ENCODE peak calls at places on chromosomes 16 and 17, in seven cellular contexts. One of them, this sample, is unnamed. For H3K9me3 and H3K27me3, the result is how much of the 10 kb centered on the place peaks cover.

GRCh38 chr16:83723244-83723643 is 84.5 kb upstream of the HSBP1 start:
- DNase-seq in tibial nerve: no peak
- DNase-seq in suprapubic skin: no peak
- DNase-seq in IMR-90: no peak
- DNase-seq in uterus: no peak
- DNase-seq in testis: no peak
- DNase-seq in heart left ventricle: no peak
- DNase-seq in this sample: no peak

GRCh38 chr17:42097691-42098661 is at the start of gene ZNF385C:
- DNase-seq in IMR-90: no peak
- DNase-seq in heart left ventricle: no peak
- DNase-seq in uterus: no peak
- DNase-seq in testis: no peak
- DNase-seq in tibial nerve: no peak
- DNase-seq in suprapubic skin: no peak
- DNase-seq in this sample: no peak

GRCh38 chr16:86334062-86334461 is 176.3 kb upstream of the FOXF1 start:
- DNase-seq in heart left ventricle: no peak
- DNase-seq in testis: no peak
- DNase-seq in suprapubic skin: no peak
- DNase-seq in uterus: no peak
- DNase-seq in IMR-90: no peak
- DNase-seq in tibial nerve: no peak
- DNase-seq in this sample: no peak

GRCh38 chr17:30344283-30345088 is 10.6 kb upstream of the TMIGD1 start:
- DNase-seq in uterus: peak
- DNase-seq in testis: peak
- DNase-seq in IMR-90: peak
- DNase-seq in heart left ventricle: peak
- DNase-seq in tibial nerve: no peak
- DNase-seq in suprapubic skin: no peak
- DNase-seq in this sample: peak

GRCh38 chr16:85279874-85280545 is 167.7 kb upstream of the CIBAR2 start:
- DNase-seq in testis: peak
- DNase-seq in tibial nerve: peak
- DNase-seq in uterus: no peak
- DNase-seq in IMR-90: no peak
- DNase-seq in suprapubic skin: no peak
- DNase-seq in heart left ventricle: peak
- DNase-seq in this sample: peak

GRCh38 chr16:30697264-30698138 is 1.5 kb upstream of the SRCAP start:
- DNase-seq in testis: peak
- DNase-seq in IMR-90: peak
- DNase-seq in heart left ventricle: no peak
- DNase-seq in tibial nerve: no peak
- DNase-seq in uterus: no peak
- DNase-seq in suprapubic skin: no peak
- DNase-seq in this sample: no peak

GRCh38 chr16:87657621-87658192 is 55.4 kb downstream of the JPH3 start:
- DNase-seq in heart left ventricle: no peak
- DNase-seq in testis: peak
- DNase-seq in uterus: no peak
- DNase-seq in tibial nerve: no peak
- DNase-seq in IMR-90: no peak
- DNase-seq in suprapubic skin: no peak
- DNase-seq in this sample: no peak

GRCh38 chr16:22225060-22225459 is 19.0 kb downstream of the EEF2K start:
- DNase-seq in uterus: peak
- DNase-seq in tibial nerve: no peak
- DNase-seq in heart left ventricle: peak
- DNase-seq in suprapubic skin: no peak
- DNase-seq in IMR-90: no peak
- DNase-seq in testis: peak
- DNase-seq in this sample: no peak

GRCh38 chr17:39566092-39566491 is 41.6 kb downstream of the NEUROD2 start:
- DNase-seq in testis: no peak
- DNase-seq in uterus: no peak
- DNase-seq in suprapubic skin: no peak
- DNase-seq in tibial nerve: no peak
- DNase-seq in IMR-90: no peak
- DNase-seq in heart left ventricle: no peak
- DNase-seq in this sample: no peak

GRCh38 chr16:48965391-48965790 is 316.2 kb downstream of the CBLN1 start:
- DNase-seq in IMR-90: peak
- DNase-seq in heart left ventricle: no peak
- DNase-seq in uterus: no peak
- DNase-seq in tibial nerve: no peak
- DNase-seq in suprapubic skin: no peak
- DNase-seq in testis: no peak
- DNase-seq in this sample: no peak

GRCh38 chr16:86484240-86484639 is 26.1 kb upstream of the FOXF1 start:
- DNase-seq in testis: no peak
- DNase-seq in uterus: no peak
- DNase-seq in IMR-90: no peak
- DNase-seq in tibial nerve: no peak
- DNase-seq in suprapubic skin: no peak
- DNase-seq in heart left ventricle: no peak
- DNase-seq in this sample: no peak

GRCh38 chr16:78490847-78491246 is 391.4 kb downstream of the WWOX start:
- DNase-seq in suprapubic skin: no peak
- DNase-seq in testis: no peak
- DNase-seq in heart left ventricle: no peak
- DNase-seq in IMR-90: no peak
- DNase-seq in uterus: no peak
- DNase-seq in tibial nerve: no peak
- DNase-seq in this sample: no peak

GRCh38 chr17:64032081-64032480 is 11.6 kb upstream of the ICAM2 start:
- DNase-seq in testis: no peak
- DNase-seq in heart left ventricle: no peak
- DNase-seq in tibial nerve: no peak
- DNase-seq in suprapubic skin: peak
- DNase-seq in IMR-90: peak
- DNase-seq in uterus: no peak
- DNase-seq in this sample: no peak

GRCh38 chr16:3458852-3459361 is 15.4 kb downstream of the NAA60 start:
- DNase-seq in testis: no peak
- DNase-seq in heart left ventricle: no peak
- DNase-seq in tibial nerve: no peak
- DNase-seq in suprapubic skin: no peak
- DNase-seq in uterus: no peak
- DNase-seq in IMR-90: peak
- DNase-seq in this sample: peak
- TF ChIP-seq POLR2A in testis: no peak
- TF ChIP-seq POLR2A in heart left ventricle: no peak
- TF ChIP-seq POLR2A in tibial nerve: no peak
- TF ChIP-seq POLR2A in suprapubic skin: no peak
- TF ChIP-seq POLR2A in uterus: no peak
- TF ChIP-seq POLR2A in IMR-90: no peak
- TF ChIP-seq POLR2A in this sample: peak

GRCh38 chr17:52721932-52722331 is 563.4 kb upstream of the CA10 start:
- DNase-seq in suprapubic skin: no peak
- DNase-seq in uterus: no peak
- DNase-seq in testis: no peak
- DNase-seq in IMR-90: no peak
- DNase-seq in tibial nerve: no peak
- DNase-seq in heart left ventricle: no peak
- DNase-seq in this sample: no peak

GRCh38 chr17:52724578-52724977 is 566.1 kb upstream of the CA10 start:
- DNase-seq in IMR-90: no peak
- DNase-seq in suprapubic skin: no peak
- DNase-seq in uterus: no peak
- DNase-seq in testis: no peak
- DNase-seq in heart left ventricle: no peak
- DNase-seq in tibial nerve: no peak
- DNase-seq in this sample: no peak
- H3K9me3 ChIP-seq in IMR-90: under half
- H3K9me3 ChIP-seq in suprapubic skin: under half
- H3K9me3 ChIP-seq in uterus: under half
- H3K9me3 ChIP-seq in testis: under half
- H3K9me3 ChIP-seq in heart left ventricle: under half
- H3K9me3 ChIP-seq in tibial nerve: under half
- H3K9me3 ChIP-seq in this sample: under half

GRCh38 chr17:45910667-45911066 is 16.3 kb downstream of the MAPT start:
- DNase-seq in IMR-90: no peak
- DNase-seq in uterus: no peak
- DNase-seq in heart left ventricle: no peak
- DNase-seq in testis: no peak
- DNase-seq in suprapubic skin: no peak
- DNase-seq in tibial nerve: no peak
- DNase-seq in this sample: no peak
- H3K27me3 ChIP-seq in IMR-90: under half
- H3K27me3 ChIP-seq in uterus: under half
- H3K27me3 ChIP-seq in heart left ventricle: under half
- H3K27me3 ChIP-seq in testis: under half
- H3K27me3 ChIP-seq in suprapubic skin: under half
- H3K27me3 ChIP-seq in tibial nerve: under half
- H3K27me3 ChIP-seq in this sample: under half

GRCh38 chr17:81978901-81979298 is 1.5 kb downstream of the ASPSCR1 start:
- DNase-seq in testis: no peak
- DNase-seq in uterus: no peak
- DNase-seq in heart left ventricle: no peak
- DNase-seq in IMR-90: no peak
- DNase-seq in suprapubic skin: no peak
- DNase-seq in tibial nerve: no peak
- DNase-seq in this sample: peak

GRCh38 chr17:81980122-81980521 is 2.7 kb downstream of the ASPSCR1 start:
- DNase-seq in heart left ventricle: no peak
- DNase-seq in tibial nerve: no peak
- DNase-seq in uterus: no peak
- DNase-seq in suprapubic skin: no peak
- DNase-seq in testis: no peak
- DNase-seq in IMR-90: no peak
- DNase-seq in this sample: no peak

GRCh38 chr17:81980752-81981239 is 3.4 kb downstream of the ASPSCR1 start:
- DNase-seq in suprapubic skin: no peak
- DNase-seq in uterus: no peak
- DNase-seq in testis: no peak
- DNase-seq in IMR-90: no peak
- DNase-seq in tibial nerve: no peak
- DNase-seq in heart left ventricle: no peak
- DNase-seq in this sample: no peak

GRCh38 chr17:81976332-81977210 is 858 bp upstream of the ASPSCR1 start:
- DNase-seq in uterus: peak
- DNase-seq in testis: peak
- DNase-seq in heart left ventricle: no peak
- DNase-seq in suprapubic skin: no peak
- DNase-seq in tibial nerve: no peak
- DNase-seq in IMR-90: no peak
- DNase-seq in this sample: peak

GRCh38 chr17:81977211-81978091 is at the start of gene ASPSCR1:
- DNase-seq in tibial nerve: peak
- DNase-seq in suprapubic skin: peak
- DNase-seq in uterus: peak
- DNase-seq in IMR-90: peak
- DNase-seq in testis: peak
- DNase-seq in heart left ventricle: peak
- DNase-seq in this sample: peak
- TF ChIP-seq POLR2A in tibial nerve: peak
- TF ChIP-seq POLR2A in suprapubic skin: peak
- TF ChIP-seq POLR2A in uterus: peak
- TF ChIP-seq POLR2A in IMR-90: peak
- TF ChIP-seq POLR2A in testis: no peak
- TF ChIP-seq POLR2A in heart left ventricle: no peak
- TF ChIP-seq POLR2A in this sample: peak

DNA sequence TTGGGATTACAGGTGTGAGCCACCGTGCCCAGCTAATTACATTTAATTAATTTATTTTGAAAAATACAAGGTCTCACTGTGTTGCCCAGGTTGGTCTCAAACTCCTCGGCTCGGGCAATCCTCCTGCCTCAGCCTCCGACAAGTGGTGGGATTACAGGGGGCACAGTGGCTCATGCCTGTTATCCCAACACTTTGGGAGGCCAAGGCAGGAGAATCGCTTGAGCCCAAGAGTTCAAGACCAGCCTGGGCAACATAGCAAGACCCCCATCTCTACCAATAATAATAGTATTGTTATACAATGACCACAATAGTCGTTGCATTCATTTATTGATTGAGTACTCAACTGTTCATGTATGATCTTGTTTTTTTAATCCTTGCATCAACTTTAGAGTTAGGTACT is 22.0 kb downstream of the CDH1 start:
- DNase-seq in heart left ventricle: no peak
- DNase-seq in suprapubic skin: no peak
- DNase-seq in testis: no peak
- DNase-seq in tibial nerve: no peak
- DNase-seq in uterus: no peak
- DNase-seq in IMR-90: no peak
- DNase-seq in this sample: no peak
- H3K9me3 ChIP-seq in heart left ventricle: under half
- H3K9me3 ChIP-seq in suprapubic skin: under half
- H3K9me3 ChIP-seq in testis: under half
- H3K9me3 ChIP-seq in tibial nerve: under half
- H3K9me3 ChIP-seq in uterus: under half
- H3K9me3 ChIP-seq in IMR-90: under half
- H3K9me3 ChIP-seq in this sample: under half

GRCh38 chr17:58246104-58246740 is 7.8 kb downstream of the LPO start:
- DNase-seq in heart left ventricle: no peak
- DNase-seq in tibial nerve: no peak
- DNase-seq in testis: no peak
- DNase-seq in suprapubic skin: no peak
- DNase-seq in IMR-90: no peak
- DNase-seq in uterus: no peak
- DNase-seq in this sample: no peak

GRCh38 chr17:58247511-58248363 is 9.4 kb downstream of the LPO start:
- DNase-seq in heart left ventricle: no peak
- DNase-seq in uterus: no peak
- DNase-seq in testis: no peak
- DNase-seq in suprapubic skin: no peak
- DNase-seq in tibial nerve: no peak
- DNase-seq in IMR-90: no peak
- DNase-seq in this sample: no peak

GRCh38 chr17:58244958-58245357 is 6.6 kb downstream of the LPO start:
- DNase-seq in IMR-90: no peak
- DNase-seq in uterus: no peak
- DNase-seq in suprapubic skin: no peak
- DNase-seq in heart left ventricle: no peak
- DNase-seq in testis: no peak
- DNase-seq in tibial nerve: no peak
- DNase-seq in this sample: no peak

GRCh38 chr17:58242171-58242784 is 3.9 kb downstream of the LPO start:
- DNase-seq in suprapubic skin: no peak
- DNase-seq in testis: no peak
- DNase-seq in IMR-90: no peak
- DNase-seq in heart left ventricle: no peak
- DNase-seq in tibial nerve: no peak
- DNase-seq in uterus: no peak
- DNase-seq in this sample: no peak

GRCh38 chr17:58245428-58246103 is 7.2 kb downstream of the LPO start:
- DNase-seq in testis: no peak
- DNase-seq in suprapubic skin: no peak
- DNase-seq in heart left ventricle: no peak
- DNase-seq in uterus: no peak
- DNase-seq in IMR-90: peak
- DNase-seq in tibial nerve: no peak
- DNase-seq in this sample: no peak
- H3K27me3 ChIP-seq in testis: under half
- H3K27me3 ChIP-seq in suprapubic skin: under half
- H3K27me3 ChIP-seq in heart left ventricle: half or more
- H3K27me3 ChIP-seq in uterus: under half
- H3K27me3 ChIP-seq in IMR-90: half or more
- H3K27me3 ChIP-seq in tibial nerve: under half
- H3K27me3 ChIP-seq in this sample: under half

GRCh38 chr16:58198022-58198683 is at the start of gene CSNK2A2:
- DNase-seq in uterus: peak
- DNase-seq in testis: peak
- DNase-seq in IMR-90: peak
- DNase-seq in heart left ventricle: peak
- DNase-seq in tibial nerve: no peak
- DNase-seq in suprapubic skin: peak
- DNase-seq in this sample: peak
- TF ChIP-seq POLR2A in uterus: no peak
- TF ChIP-seq POLR2A in testis: no peak
- TF ChIP-seq POLR2A in IMR-90: peak
- TF ChIP-seq POLR2A in heart left ventricle: no peak
- TF ChIP-seq POLR2A in tibial nerve: no peak
- TF ChIP-seq POLR2A in suprapubic skin: no peak
- TF ChIP-seq POLR2A in this sample: no peak